ENCODE peak calls at places on chromosomes 4 and X, in four cellular contexts. B is COR-L47, Q is tibial artery, H is cortex of kidney. S is an unnamed sample.

GRCh38 chr4:90002406-90003040 is 107.9 kb downstream of the MMRN1 start:
- DNase-seq in B (peak), H (no peak), Q (no peak), S (no peak)

GRCh38 chr4:16001484-16001858 is 38.5 kb upstream of the FGFBP2 start:
- DNase-seq in Q (peak), B (peak), H (no peak), S (no peak)

GRCh38 chr4:105092768-105093167 is 53.9 kb upstream of the TET2 start:
- DNase-seq in H (no peak), B (no peak), Q (no peak), S (no peak)

GRCh38 chrX:133741303-133741702 is 244.1 kb downstream of the GPC3 start:
- DNase-seq in H (no peak), B (no peak), Q (no peak), S (no peak)

GRCh38 chrX:13452283-13452682 is 117.1 kb upstream of the EGFL6 start:
- DNase-seq in H (no peak), B (no peak), Q (no peak), S (no peak)

GRCh38 chr4:39706334-39706733 is 8.4 kb downstream of the UBE2K start:
- DNase-seq in Q (peak), B (no peak), H (no peak), S (no peak)

GRCh38 chr4:181870326-181870725 is 372.9 kb upstream of the TENM3 start:
- DNase-seq in Q (no peak), H (no peak), B (no peak), S (no peak)

GRCh38 chrX:51336584-51336983 is 4.0 kb downstream of the NUDT10 start:
- DNase-seq in B (no peak), H (no peak), Q (no peak), S (peak)

GRCh38 chrX:39753296-39753996 is 344.3 kb downstream of the BCOR start:
- DNase-seq in B (no peak), H (no peak), Q (no peak), S (no peak)

GRCh38 chr4:62225972-62226371 is 1025.8 kb downstream of the ADGRL3 start:
- DNase-seq in H (no peak), Q (no peak), B (no peak), S (no peak)

GRCh38 chrX:134236690-134237362 is at the start of gene CCDC160:
- DNase-seq in B (no peak), Q (peak), H (peak), S (no peak)

GRCh38 chr4:83961575-83961974 is 425.7 kb downstream of the GPAT3 start:
- DNase-seq in Q (no peak), B (no peak), H (no peak), S (no peak)

GRCh38 chr4:36704289-36704688 is 422.9 kb downstream of the DTHD1 start:
- DNase-seq in B (no peak), H (no peak), Q (no peak), S (no peak)

GRCh38 chrX:23332101-23332887 is 2.4 kb upstream of the PTCHD1 start:
- DNase-seq in Q (no peak), H (no peak), B (no peak), S (no peak)

GRCh38 chrX:1465261-1466231 is 12.8 kb upstream of the ASMTL start:
- DNase-seq in B (no peak), Q (peak), H (no peak), S (no peak)

GRCh38 chr4:140750470-140750869 is 5.7 kb downstream of the TBC1D9 start:
- DNase-seq in B (no peak), H (no peak), Q (no peak), S (no peak)

GRCh38 chr4:47535567-47536147 is 50.6 kb downstream of the ATP10D start:
- DNase-seq in B (no peak), H (no peak), Q (no peak), S (no peak)

GRCh38 chr4:1356181-1356998 is 9.4 kb downstream of the UVSSA start:
- DNase-seq in B (peak), H (no peak), Q (peak), S (no peak)

GRCh38 chrX:1386338-1387127 is 5.4 kb downstream of the SLC25A6 start:
- DNase-seq in H (no peak), Q (no peak), B (no peak), S (no peak)

GRCh38 chr4:161280929-161281328 is 882.9 kb downstream of the FSTL5 start:
- DNase-seq in H (no peak), Q (no peak), B (no peak), S (no peak)

GRCh38 chrX:70592091-70592490 is 147.5 kb downstream of the DLG3 start:
- DNase-seq in H (no peak), B (no peak), Q (no peak), S (no peak)

GRCh38 chr4:53531695-53532224 is 59.5 kb downstream of the LNX1 start:
- DNase-seq in Q (no peak), H (no peak), B (no peak), S (no peak)

GRCh38 chr4:160510925-160511324 is 1408.0 kb downstream of the RAPGEF2 start:
- DNase-seq in H (no peak), Q (no peak), B (no peak), S (no peak)

GRCh38 chrX:2766921-2767320 is 15.1 kb downstream of the XG start:
- DNase-seq in H (no peak), B (no peak), Q (no peak), S (no peak)

GRCh38 chr4:173461170-173461569 is 62.3 kb upstream of the SCRG1 start:
- DNase-seq in H (no peak), B (no peak), Q (no peak), S (no peak)

GRCh38 chr4:88738714-88739366 is 41.2 kb upstream of the NAP1L5 start:
- DNase-seq in B (peak), Q (no peak), H (no peak), S (no peak)

GRCh38 chrX:2500681-2501151 is at the start of the genes DHRSX and ZBED1:
- DNase-seq in B (no peak), Q (no peak), H (no peak), S (no peak)

GRCh38 chr4:112312610-112313239 is 15.6 kb downstream of the ALPK1 start:
- DNase-seq in H (no peak), B (no peak), Q (no peak), S (no peak)

GRCh38 chr4:139014391-139015268 is 951 bp upstream of the NOCT start:
- DNase-seq in Q (no peak), B (peak), H (no peak), S (no peak)

GRCh38 chrX:2689773-2690666 is 1.1 kb upstream of the CD99 start:
- DNase-seq in B (no peak), Q (no peak), H (no peak), S (no peak)